ENCODE peak calls at places on chromosomes 7 and 10, in five cellular contexts. O, V, U, J and M are unnamed samples.
A peak's percentile ranks its signal among the peaks of the same experiment; 100 is the strongest.

GRCh38 chr10:18793951-18794350 is 134.7 kb downstream of the ARL5B start:
- DNase-seq in V (no peak), J (no peak), U (peak; percentile 14), O (peak; percentile 33), M (peak; percentile 39)

GRCh38 chr10:8430321-8430720 is 375.8 kb downstream of the GATA3 start:
- DNase-seq in V (no peak), U (no peak), J (no peak), O (no peak), M (no peak)

GRCh38 chr7:36304099-36304425 is 85.6 kb upstream of the ANLN start:
- DNase-seq in U (no peak), V (no peak), J (no peak), O (no peak), M (no peak)

GRCh38 chr10:90945496-90946070 is 24.7 kb upstream of the ANKRD1 start:
- DNase-seq in V (no peak), O (no peak), U (no peak), J (no peak), M (no peak)

GRCh38 chr7:96996111-96996936 is 9.0 kb upstream of the DLX6 start:
- DNase-seq in J (no peak), U (no peak), O (peak; percentile 66), V (no peak), M (peak; percentile 84)

GRCh38 chr10:132104062-132104461 is 38.3 kb downstream of the JAKMIP3 start:
- DNase-seq in O (no peak), V (no peak), U (no peak), J (no peak), M (no peak)

GRCh38 chr10:14185501-14186045 is 145.2 kb downstream of the FRMD4A start:
- DNase-seq in J (peak; percentile 97), O (peak; percentile 99), V (no peak), U (peak; percentile 52), M (peak; percentile 78)

GRCh38 chr7:27137603-27138410 is 5.7 kb downstream of the HOXA5 start:
- DNase-seq in O (no peak), V (no peak), U (no peak), J (no peak), M (no peak)

GRCh38 chr10:43689618-43689954 is 40.9 kb upstream of the ZNF32 start:
- DNase-seq in O (peak; percentile 41), U (no peak), J (no peak), V (peak; percentile 78), M (peak; percentile 44)

GRCh38 chr10:124010563-124011131 is 82.8 kb downstream of the CHST15 start:
- DNase-seq in O (peak; percentile 95), U (no peak), V (peak; percentile 43), J (no peak), M (peak; percentile 92)

GRCh38 chr10:74314166-74314565 is 163.1 kb downstream of the ADK start:
- DNase-seq in V (no peak), U (no peak), J (peak; percentile 9), O (no peak), M (no peak)

GRCh38 chr10:59805043-59805442 is 51.8 kb upstream of the MRLN start:
- DNase-seq in O (peak; percentile 72), U (peak; percentile 32), J (peak; percentile 12), V (peak; percentile 72), M (peak; percentile 54)

GRCh38 chr10:2137549-2138174 is 400.3 kb upstream of the ADARB2 start:
- DNase-seq in J (peak; percentile 25), V (no peak), U (peak; percentile 17), O (peak; percentile 83), M (peak; percentile 49)

GRCh38 chr7:148664319-148664718 is 34.4 kb upstream of the CUL1 start:
- DNase-seq in O (no peak), U (no peak), V (no peak), J (no peak), M (no peak)

GRCh38 chr7:91319326-91319725 is 55.1 kb downstream of the FZD1 start:
- DNase-seq in J (no peak), V (no peak), U (no peak), O (no peak), M (no peak)

GRCh38 chr10:108104697-108105096 is 940.2 kb upstream of the SORCS1 start:
- DNase-seq in O (no peak), U (no peak), J (no peak), V (no peak), M (no peak)

GRCh38 chr7:74365320-74366022 is 76.3 kb downstream of the CLIP2 start:
- DNase-seq in V (peak; percentile 88), O (peak; percentile 95), U (peak; percentile 98), J (no peak), M (peak; percentile 95)

GRCh38 chr10:33804534-33804933 is 470.1 kb upstream of the NRP1 start:
- DNase-seq in V (no peak), O (no peak), J (no peak), U (no peak), M (no peak)

GRCh38 chr10:20891338-20891714 is 5.8 kb downstream of the NEBL start:
- DNase-seq in O (peak; percentile 97), U (no peak), V (no peak), J (no peak), M (no peak)

GRCh38 chr10:29113251-29113945 is 175.5 kb upstream of the LYZL1 start:
- DNase-seq in U (no peak), V (no peak), O (peak; percentile 96), J (no peak), M (peak; percentile 18)

GRCh38 chr10:64574371-64574770 is 1053.2 kb downstream of the REEP3 start:
- DNase-seq in J (no peak), U (no peak), O (no peak), V (no peak), M (no peak)

GRCh38 chr7:102282465-102283362 is 4.0 kb upstream of the SH2B2 start:
- DNase-seq in V (no peak), U (no peak), O (no peak), J (no peak), M (no peak)

GRCh38 chr7:111050885-111051416 is 40.0 kb upstream of the LRRN3 start:
- DNase-seq in J (no peak), O (no peak), U (no peak), V (no peak), M (no peak)

GRCh38 chr7:156609010-156609877 is 31.3 kb upstream of the RNF32 start:
- DNase-seq in U (no peak), V (no peak), J (no peak), O (no peak), M (no peak)

GRCh38 chr7:127884066-127884559 is 147.1 kb downstream of the LRRC4 start:
- DNase-seq in U (no peak), J (no peak), V (no peak), O (no peak), M (no peak)

GRCh38 chr7:51034531-51035264 is 252.0 kb upstream of the GRB10 start:
- DNase-seq in U (no peak), J (no peak), V (no peak), O (peak; percentile 37), M (peak; percentile 20)

GRCh38 chr7:28509256-28510021 is 97.1 kb downstream of the CREB5 start:
- DNase-seq in U (no peak), J (peak; percentile 77), O (no peak), V (no peak), M (peak; percentile 18)

GRCh38 chr7:32501522-32501921 is 6.2 kb downstream of the AVL9 start:
- DNase-seq in O (no peak), U (no peak), J (no peak), V (no peak), M (no peak)

GRCh38 chr7:3191545-3191944 is 109.5 kb upstream of the SDK1 start:
- DNase-seq in J (no peak), U (no peak), O (no peak), V (no peak), M (no peak)

GRCh38 chr10:27157150-27157549 is 2.0 kb downstream of the MASTL start:
- DNase-seq in U (no peak), V (no peak), O (no peak), J (no peak), M (no peak)

GRCh38 chr7:29657288-29657687 is 93.7 kb downstream of the PRR15 start:
- DNase-seq in U (no peak), J (no peak), O (no peak), V (no peak), M (no peak)

GRCh38 chr7:102978280-102978679 is 65.5 kb downstream of the LRRC17 start:
- DNase-seq in V (no peak), J (no peak), U (no peak), O (peak; percentile 62), M (no peak)